ENCODE peak calls at places on chromosome 21, in nine cellular contexts. V is coronary artery, D is AG08395, H is prostate gland, B is astrocyte of the spinal cord, R is M059J, L is EH, A is GM20000, X is ureter. T is an unnamed sample.

GRCh38 chr21:42096593-42096992 is 25.5 kb downstream of the UMODL1 start:
- DNase-seq in V (no peak), D (peak), H (no peak), B (no peak), R (no peak), L (peak), A (no peak), X (no peak), T (no peak)

GRCh38 chr21:44432841-44433790 is 22.2 kb upstream of the LRRC3 start:
- DNase-seq in V (peak), D (no peak), H (no peak), B (no peak), R (no peak), L (no peak), A (no peak), X (no peak), T (no peak)

GRCh38 chr21:42974832-42975820 is 764 bp downstream of the PKNOX1 start:
- DNase-seq in V (peak), D (peak), H (peak), B (peak), R (peak), L (peak), A (peak), X (peak), T (peak)

GRCh38 chr21:17679002-17679600 is 66.4 kb upstream of the BTG3 start:
- DNase-seq in V (no peak), D (peak), H (peak), B (peak), R (peak), L (peak), A (peak), X (no peak), T (peak)

GRCh38 chr21:42983102-42983501 is 8.7 kb downstream of the PKNOX1 start:
- DNase-seq in V (no peak), D (no peak), H (no peak), B (peak), R (no peak), L (peak), A (no peak), X (no peak), T (no peak)

GRCh38 chr21:14737922-14738321 is 191.8 kb upstream of the SAMSN1 start:
- DNase-seq in V (no peak), D (no peak), H (peak), B (peak), R (peak), L (peak), A (peak), X (peak), T (peak)

GRCh38 chr21:41228958-41229357 is 61.0 kb downstream of the BACE2 start:
- DNase-seq in V (no peak), D (no peak), H (no peak), B (no peak), R (no peak), L (no peak), A (no peak), X (no peak), T (no peak)

GRCh38 chr21:15793547-15794235 is 63.9 kb downstream of the USP25 start:
- DNase-seq in V (no peak), D (no peak), H (no peak), B (no peak), R (no peak), L (peak), A (no peak), X (no peak), T (peak)

GRCh38 chr21:42629856-42630410 is 23.5 kb upstream of the PDE9A start:
- DNase-seq in V (no peak), D (no peak), H (no peak), B (no peak), R (no peak), L (no peak), A (no peak), X (no peak), T (no peak)

GRCh38 chr21:41258617-41259016 is 58.0 kb upstream of the FAM3B start:
- DNase-seq in V (no peak), D (no peak), H (no peak), B (no peak), R (no peak), L (no peak), A (no peak), X (no peak), T (no peak)

GRCh38 chr21:42401164-42401563 is 2.5 kb upstream of the UBASH3A start:
- DNase-seq in V (no peak), D (no peak), H (no peak), B (no peak), R (peak), L (peak), A (no peak), X (no peak), T (no peak)

GRCh38 chr21:26939532-26940181 is 27.2 kb downstream of the ADAMTS5 start:
- DNase-seq in V (no peak), D (peak), H (no peak), B (peak), R (peak), L (peak), A (no peak), X (no peak), T (peak)

GRCh38 chr21:36806103-36806502 is 107.2 kb downstream of the SIM2 start:
- DNase-seq in V (no peak), D (peak), H (no peak), B (peak), R (peak), L (peak), A (no peak), X (no peak), T (no peak)

GRCh38 chr21:37509802-37510393 is 143.3 kb downstream of the DYRK1A start:
- DNase-seq in V (no peak), D (no peak), H (no peak), B (peak), R (no peak), L (peak), A (no peak), X (no peak), T (no peak)

GRCh38 chr21:28769683-28770082 is 223.0 kb downstream of the LTN1 start:
- DNase-seq in V (no peak), D (no peak), H (no peak), B (no peak), R (peak), L (peak), A (no peak), X (no peak), T (peak)

GRCh38 chr21:38972078-38972477 is 166.3 kb downstream of the ETS2 start:
- DNase-seq in V (no peak), D (no peak), H (no peak), B (no peak), R (no peak), L (no peak), A (no peak), X (no peak), T (no peak)

GRCh38 chr21:41620982-41621381 is 113.0 kb upstream of the TMPRSS2 start:
- DNase-seq in V (no peak), D (peak), H (no peak), B (no peak), R (no peak), L (peak), A (no peak), X (no peak), T (peak)

GRCh38 chr21:38139380-38140168 is 117.2 kb upstream of the KCNJ15 start:
- DNase-seq in V (no peak), D (no peak), H (peak), B (peak), R (peak), L (peak), A (no peak), X (no peak), T (no peak)

GRCh38 chr21:45804809-45805313 is 161.3 kb downstream of the PCBP3 start:
- DNase-seq in V (no peak), D (no peak), H (no peak), B (no peak), R (no peak), L (no peak), A (no peak), X (no peak), T (no peak)

GRCh38 chr21:33246963-33247362 is 17.2 kb downstream of the IFNAR2 start:
- DNase-seq in V (no peak), D (no peak), H (no peak), B (no peak), R (no peak), L (no peak), A (no peak), X (no peak), T (no peak)

GRCh38 chr21:36479415-36480402 is at the start of gene CLDN14:
- DNase-seq in V (no peak), D (peak), H (peak), B (no peak), R (no peak), L (peak), A (no peak), X (no peak), T (no peak)

GRCh38 chr21:34967509-34968289 is 81.4 kb downstream of the RUNX1 start:
- DNase-seq in V (no peak), D (peak), H (no peak), B (no peak), R (peak), L (peak), A (no peak), X (no peak), T (no peak)

GRCh38 chr21:41685511-41686149 is 81.2 kb downstream of the RIPK4 start:
- DNase-seq in V (no peak), D (no peak), H (no peak), B (no peak), R (no peak), L (no peak), A (no peak), X (no peak), T (no peak)

GRCh38 chr21:45031231-45032191 is 42.9 kb upstream of the ADARB1 start:
- DNase-seq in V (no peak), D (no peak), H (no peak), B (peak), R (no peak), L (no peak), A (no peak), X (no peak), T (no peak)

GRCh38 chr21:29124645-29125044 is 5.8 kb upstream of the MAP3K7CL start:
- DNase-seq in V (no peak), D (no peak), H (no peak), B (no peak), R (no peak), L (no peak), A (no peak), X (no peak), T (no peak)

GRCh38 chr21:29648710-29649240 is 291.0 kb downstream of the GRIK1 start:
- DNase-seq in V (no peak), D (no peak), H (no peak), B (no peak), R (no peak), L (no peak), A (no peak), X (no peak), T (no peak)

T was measured in fibroblast of gingiva.